ENCODE peak calls at places on chromosomes 11 and 22, in six cellular contexts. C is neural crest cell, S is right lobe of liver, E is endothelial cell, H is pancreas, Z is cardiac muscle cell. K is an unnamed sample.

GRCh38 chr11:30422828-30423648 is 100.1 kb downstream of the ARL14EP start:
- DNase-seq in C (no peak), S (peak), E (no peak), H (no peak), Z (no peak), K (peak)

GRCh38 chr11:123587044-123587443 is 67.4 kb downstream of the SCN3B start:
- DNase-seq in C (no peak), S (no peak), E (no peak), H (no peak), Z (no peak), K (no peak)

GRCh38 chr11:64661146-64661545 is 61.9 kb downstream of the NRXN2 start:
- DNase-seq in C (no peak), S (no peak), E (no peak), H (no peak), Z (peak), K (no peak)

GRCh38 chr22:43978558-43978957 is 23.3 kb downstream of the SAMM50 start:
- DNase-seq in C (no peak), S (no peak), E (no peak), H (no peak), Z (no peak), K (no peak)

GRCh38 chr22:33909075-33909458 is 11.2 kb downstream of the LARGE1 start:
- DNase-seq in C (no peak), S (no peak), E (no peak), H (no peak), Z (peak), K (no peak)

GRCh38 chr11:72798361-72798760 is 4.5 kb upstream of the STARD10 start:
- DNase-seq in C (no peak), S (no peak), E (no peak), H (no peak), Z (no peak), K (no peak)

GRCh38 chr11:61580292-61580888 is 486 bp downstream of the SYT7 start:
- DNase-seq in C (no peak), S (no peak), E (peak), H (peak), Z (no peak), K (no peak)

GRCh38 chr11:36454991-36455611 is 55.0 kb downstream of the TRAF6 start:
- DNase-seq in C (peak), S (no peak), E (no peak), H (peak), Z (peak), K (peak)

GRCh38 chr22:44455963-44456358 is 42.1 kb downstream of the RTL6 start:
- DNase-seq in C (no peak), S (no peak), E (no peak), H (no peak), Z (no peak), K (no peak)

GRCh38 chr11:93537767-93538261 is 5.4 kb downstream of the SMCO4 start:
- DNase-seq in C (no peak), S (peak), E (no peak), H (no peak), Z (peak), K (no peak)

GRCh38 chr22:22913989-22914388 is 26.4 kb downstream of the IGLL5 start:
- DNase-seq in C (no peak), S (no peak), E (no peak), H (no peak), Z (no peak), K (no peak)

GRCh38 chr22:24997023-24997422 is 44.5 kb downstream of the KIAA1671 start:
- DNase-seq in C (no peak), S (no peak), E (no peak), H (no peak), Z (no peak), K (no peak)

GRCh38 chr22:39343259-39344045 is 6.3 kb upstream of the SYNGR1 start:
- DNase-seq in C (peak), S (peak), E (peak), H (peak), Z (peak), K (peak)

GRCh38 chr22:23282089-23282501 is 101.8 kb downstream of the BCR start:
- DNase-seq in C (no peak), S (no peak), E (no peak), H (no peak), Z (peak), K (no peak)

GRCh38 chr11:13928566-13929251 is 33.8 kb upstream of the SPON1 start:
- DNase-seq in C (no peak), S (no peak), E (no peak), H (no peak), Z (peak), K (peak)

GRCh38 chr22:21587803-21588611 is 20.5 kb downstream of the UBE2L3 start:
- DNase-seq in C (no peak), S (no peak), E (no peak), H (no peak), Z (peak), K (no peak)

GRCh38 chr11:37370817-37371216 is 772.8 kb upstream of the RAG2 start:
- DNase-seq in C (no peak), S (no peak), E (no peak), H (no peak), Z (no peak), K (no peak)

GRCh38 chr22:25972397-25972796 is 196.9 kb upstream of the SEZ6L start:
- DNase-seq in C (no peak), S (no peak), E (no peak), H (no peak), Z (no peak), K (no peak)

GRCh38 chr11:77557553-77557952 is 32.2 kb upstream of the AQP11 start:
- DNase-seq in C (no peak), S (no peak), E (peak), H (no peak), Z (peak), K (no peak)

GRCh38 chr11:57792870-57793269 is 31.3 kb downstream of the CTNND1 start:
- DNase-seq in C (no peak), S (no peak), E (no peak), H (no peak), Z (no peak), K (no peak)

GRCh38 chr11:662689-663274 is 25.7 kb downstream of the DRD4 start:
- DNase-seq in C (peak), S (peak), E (peak), H (peak), Z (peak), K (peak)

GRCh38 chr22:28112548-28113043 is 193.5 kb upstream of the PITPNB start:
- DNase-seq in C (no peak), S (no peak), E (peak), H (no peak), Z (peak), K (peak)
- TF ChIP-seq CTCF in C (peak), S (peak), E (peak), H (peak), Z (peak), K (no peak)

GRCh38 chr22:47155131-47155885 is 392.9 kb downstream of the TBC1D22A start:
- DNase-seq in C (no peak), S (no peak), E (no peak), H (peak), Z (no peak), K (no peak)

GRCh38 chr22:47153854-47154542 is 391.5 kb downstream of the TBC1D22A start:
- DNase-seq in C (no peak), S (no peak), E (no peak), H (peak), Z (no peak), K (no peak)

GRCh38 chr22:47155912-47156311 is 393.5 kb downstream of the TBC1D22A start:
- DNase-seq in C (no peak), S (no peak), E (no peak), H (peak), Z (no peak), K (no peak)

GRCh38 chr22:47152938-47153337 is 390.5 kb downstream of the TBC1D22A start:
- DNase-seq in C (no peak), S (no peak), E (no peak), H (peak), Z (peak), K (no peak)

GRCh38 chr22:47154621-47155081 is 392.2 kb downstream of the TBC1D22A start:
- DNase-seq in C (no peak), S (no peak), E (no peak), H (peak), Z (peak), K (no peak)
- TF ChIP-seq CTCF in C (no peak), S (no peak), E (no peak), H (no peak), Z (peak), K (no peak)

GRCh38 chr11:128568166-128568778 is 19.1 kb downstream of the ETS1 start:
- DNase-seq in C (no peak), S (no peak), E (no peak), H (no peak), Z (no peak), K (peak)
- TF ChIP-seq CTCF in C (no peak), S (no peak), E (no peak), H (no peak), Z (no peak), K (no peak)

GRCh38 chr11:62621567-62622470 is at the start of gene B3GAT3:
- DNase-seq in C (peak), S (peak), E (peak), H (peak), Z (peak), K (peak)
- TF ChIP-seq CTCF in C (peak), S (no peak), E (no peak), H (no peak), Z (no peak), K (no peak)

DNA sequence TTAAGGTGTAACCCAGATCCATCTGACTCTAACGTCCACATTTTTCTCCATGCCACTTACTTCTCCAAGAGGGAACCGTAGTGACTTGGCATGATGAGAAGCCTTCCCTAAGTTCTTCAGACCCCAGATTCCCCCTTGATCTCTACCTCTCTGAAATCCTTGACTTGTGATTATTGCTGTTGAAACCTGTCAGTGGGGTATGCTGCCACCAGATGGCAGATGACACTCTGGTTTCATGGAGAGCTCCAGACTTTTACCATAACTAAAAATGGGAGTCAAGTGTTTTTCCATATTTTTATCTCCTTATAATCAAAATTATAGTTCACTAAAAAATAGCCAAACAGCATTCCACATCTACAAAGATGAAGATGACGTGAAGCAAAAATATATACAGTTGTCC is 504.2 kb downstream of the SOX6 start:
- DNase-seq in C (no peak), S (peak), E (peak), H (no peak), Z (no peak), K (peak)
- TF ChIP-seq CTCF in C (peak), S (peak), E (peak), H (peak), Z (peak), K (peak)

K was measured in nephron progenitor cell.